ENCODE peak calls at places on chromosomes 11 and 22, in four cellular contexts. P is H1, E is lower leg skin, Q is choroid plexus epithelial cell. O is an unnamed sample.

GRCh38 chr22:40263191-40263590 is 83.1 kb upstream of the ADSL start:
- DNase-seq in P (no peak), Q (peak; percentile 69), E (no peak), O (peak; percentile 48)

GRCh38 chr11:69136471-69136870 is 19.3 kb upstream of the SMIM38 start:
- DNase-seq in E (no peak), Q (no peak), P (no peak), O (no peak)

GRCh38 chr11:79616392-79616831 is 175.6 kb upstream of the TENM4 start:
- DNase-seq in Q (no peak), P (no peak), E (no peak), O (no peak)

GRCh38 chr11:43868852-43869567 is 11.6 kb upstream of the ALKBH3 start:
- DNase-seq in E (no peak), Q (peak; percentile 91), P (no peak), O (peak; percentile 74)

GRCh38 chr11:129852125-129852740 is 36.6 kb downstream of the TMEM45B start:
- DNase-seq in P (no peak), Q (no peak), E (no peak), O (no peak)

GRCh38 chr11:10719616-10720015 is 26.1 kb upstream of the IRAG1 start:
- DNase-seq in P (no peak), Q (no peak), E (no peak), O (no peak)

GRCh38 chr11:2328040-2328439 is 26.2 kb downstream of the TSPAN32 start:
- DNase-seq in Q (no peak), E (peak; percentile 23), P (no peak), O (no peak)

GRCh38 chr22:40094449-40094848 is 83.3 kb upstream of the TNRC6B start:
- DNase-seq in E (no peak), Q (peak; percentile 20), P (no peak), O (peak; percentile 41)

GRCh38 chr22:37762389-37762836 is 45.3 kb upstream of the GCAT start:
- DNase-seq in P (no peak), E (no peak), Q (no peak), O (no peak)

GRCh38 chr11:65488273-65489058 is 10.4 kb upstream of the MALAT1 start:
- DNase-seq in P (no peak), E (peak; percentile 92), Q (peak; percentile 85), O (peak; percentile 31)

GRCh38 chr11:95734009-95734572 is 55.5 kb downstream of the FAM76B start:
- DNase-seq in E (no peak), Q (no peak), P (no peak), O (no peak)

GRCh38 chr22:17785185-17786184 is 11.2 kb upstream of the BID start:
- DNase-seq in E (no peak), P (peak; percentile 96), Q (peak; percentile 33), O (peak; percentile 69)

GRCh38 chr11:105206633-105207032 is 67.1 kb upstream of the CARD18 start:
- DNase-seq in Q (no peak), P (no peak), E (no peak), O (no peak)

GRCh38 chr11:68816917-68817419 is 24.7 kb downstream of the CPT1A start:
- DNase-seq in Q (no peak), P (no peak), E (no peak), O (no peak)

GRCh38 chr11:108958446-108959123 is 293.7 kb downstream of the DDX10 start:
- DNase-seq in Q (peak; percentile 85), E (no peak), P (no peak), O (peak; percentile 13)
- TF ChIP-seq CTCF in Q (peak; percentile 44), E (no peak), P (no peak), O (no peak)

DNA sequence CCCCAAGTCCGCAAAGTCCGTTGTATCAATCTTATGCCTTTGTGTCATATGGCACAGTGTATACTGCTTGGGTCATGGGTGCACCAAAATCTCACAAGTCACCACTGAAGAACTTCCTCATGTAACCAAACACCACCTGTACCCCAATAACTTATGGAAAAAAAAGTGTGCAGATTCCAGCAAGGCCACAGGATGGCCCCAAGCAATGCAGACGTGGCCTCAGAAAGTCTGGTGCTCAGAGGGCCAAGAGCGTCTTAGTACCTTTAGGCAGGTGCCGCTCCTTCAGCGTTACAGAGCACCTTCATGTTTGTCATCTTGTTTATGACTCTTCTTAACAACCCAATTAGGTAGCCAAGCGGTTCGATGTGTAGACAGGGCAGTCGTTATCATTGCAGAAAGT is 65.3 kb downstream of the PRDM11 start:
- DNase-seq in Q (no peak), P (no peak), E (no peak), O (no peak)
- TF ChIP-seq CTCF in Q (no peak), P (peak; percentile 25), E (no peak), O (no peak)

GRCh38 chr11:124277809-124278208 is 21.6 kb downstream of the OR8G5 start:
- DNase-seq in P (peak; percentile 48), E (no peak), Q (no peak), O (no peak)
- TF ChIP-seq CTCF in P (peak; percentile 49), E (no peak), Q (peak; percentile 16), O (peak; percentile 19)

DNA sequence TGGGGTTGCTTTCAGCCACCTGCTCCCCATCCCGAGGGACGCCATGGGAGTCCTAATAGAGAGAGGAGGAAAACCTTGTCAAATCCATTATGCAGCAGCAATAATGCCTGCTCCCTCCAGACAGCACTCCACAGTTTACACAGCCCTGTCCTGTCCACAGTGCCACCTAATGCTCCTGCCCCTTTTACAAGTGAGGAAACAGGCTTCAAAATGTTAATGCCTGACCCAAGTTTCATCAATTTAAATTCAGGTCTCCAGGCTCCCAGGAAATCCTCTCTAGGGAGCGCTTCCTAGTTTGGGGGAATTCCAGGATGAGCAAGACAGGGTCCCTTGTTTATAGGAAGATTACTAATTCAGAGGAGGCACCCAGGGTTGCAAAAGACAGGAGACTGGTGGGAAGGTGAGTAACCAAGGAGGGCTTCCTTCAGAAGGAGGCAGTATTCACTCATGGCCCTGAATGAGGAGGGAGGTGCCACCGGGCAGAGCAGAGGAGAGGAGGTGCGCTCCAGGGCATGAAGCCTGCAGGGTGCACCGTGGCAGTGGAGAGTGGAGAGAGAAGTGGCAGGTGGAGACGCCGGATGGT is 1.5 kb downstream of the TMEM132A start:
- DNase-seq in P (no peak), Q (peak; percentile 35), E (no peak), O (no peak)
- TF ChIP-seq CTCF in P (no peak), Q (no peak), E (no peak), O (no peak)

O was measured in GM13977.